ENCODE peak calls at places on chromosomes 6 and 20, in four cellular contexts. One of them, this sample, is unnamed.
A peak's percentile ranks its signal among the peaks of the same experiment; 100 is the strongest.

GRCh38 chr6:4055420-4056041 is 23.4 kb downstream of the FAM217A start:
- DNase-seq in heart left ventricle: peak; percentile 38
- DNase-seq in cardiac muscle cell: peak; percentile 71
- DNase-seq in mesenchymal stem cell: peak; percentile 84
- DNase-seq in this sample: no peak

GRCh38 chr6:150345786-150346185 is 23.0 kb upstream of the IYD start:
- DNase-seq in heart left ventricle: no peak
- DNase-seq in mesenchymal stem cell: no peak
- DNase-seq in cardiac muscle cell: no peak
- DNase-seq in this sample: no peak

GRCh38 chr6:5335020-5335419 is 73.7 kb downstream of the FARS2 start:
- DNase-seq in cardiac muscle cell: no peak
- DNase-seq in heart left ventricle: no peak
- DNase-seq in mesenchymal stem cell: no peak
- DNase-seq in this sample: no peak

GRCh38 chr6:36387440-36388303 is at the start of gene ETV7:
- DNase-seq in mesenchymal stem cell: peak; percentile 56
- DNase-seq in cardiac muscle cell: peak; percentile 30
- DNase-seq in heart left ventricle: peak; percentile 29
- DNase-seq in this sample: peak; percentile 73

GRCh38 chr20:62812907-62813200 is 4.0 kb upstream of the COL9A3 start:
- DNase-seq in heart left ventricle: no peak
- DNase-seq in mesenchymal stem cell: no peak
- DNase-seq in cardiac muscle cell: no peak
- DNase-seq in this sample: no peak

GRCh38 chr6:103870970-103871369 is 988.7 kb downstream of the HACE1 start:
- DNase-seq in mesenchymal stem cell: no peak
- DNase-seq in heart left ventricle: no peak
- DNase-seq in cardiac muscle cell: peak; percentile 21
- DNase-seq in this sample: no peak

GRCh38 chr6:89985744-89986493 is 91.7 kb downstream of the GJA10 start:
- DNase-seq in heart left ventricle: no peak
- DNase-seq in mesenchymal stem cell: peak; percentile 73
- DNase-seq in cardiac muscle cell: peak; percentile 83
- DNase-seq in this sample: no peak

GRCh38 chr6:4999586-4999985 is 4.3 kb downstream of the RPP40 start:
- DNase-seq in heart left ventricle: no peak
- DNase-seq in mesenchymal stem cell: no peak
- DNase-seq in cardiac muscle cell: no peak
- DNase-seq in this sample: no peak

GRCh38 chr20:53923745-53924369 is 146.5 kb downstream of the BCAS1 start:
- DNase-seq in mesenchymal stem cell: no peak
- DNase-seq in cardiac muscle cell: no peak
- DNase-seq in heart left ventricle: no peak
- DNase-seq in this sample: peak; percentile 51
- H3K27ac ChIP-seq in mesenchymal stem cell: no peak overlapping the region
- H3K27ac ChIP-seq in cardiac muscle cell: no peak overlapping the region
- H3K27ac ChIP-seq in heart left ventricle: no peak overlapping the region
- H3K27ac ChIP-seq in this sample: no peak overlapping the region

GRCh38 chr20:13765299-13765698 is 19.4 kb downstream of the ESF1 start:
- DNase-seq in heart left ventricle: no peak
- DNase-seq in mesenchymal stem cell: no peak
- DNase-seq in cardiac muscle cell: peak; percentile 13
- DNase-seq in this sample: no peak
- H3K27ac ChIP-seq in heart left ventricle: no peak overlapping the region
- H3K27ac ChIP-seq in mesenchymal stem cell: no peak overlapping the region
- H3K27ac ChIP-seq in cardiac muscle cell: no peak overlapping the region
- H3K27ac ChIP-seq in this sample: no peak overlapping the region

GRCh38 chr6:130065616-130066015 is 47.2 kb downstream of the L3MBTL3 start:
- DNase-seq in cardiac muscle cell: no peak
- DNase-seq in heart left ventricle: no peak
- DNase-seq in mesenchymal stem cell: peak; percentile 7
- DNase-seq in this sample: no peak
- H3K27ac ChIP-seq in cardiac muscle cell: no peak overlapping the region
- H3K27ac ChIP-seq in heart left ventricle: no peak overlapping the region
- H3K27ac ChIP-seq in mesenchymal stem cell: no peak overlapping the region
- H3K27ac ChIP-seq in this sample: no peak overlapping the region

GRCh38 chr20:43237651-43238050 is 47.9 kb upstream of the PTPRT start:
- DNase-seq in cardiac muscle cell: no peak
- DNase-seq in mesenchymal stem cell: no peak
- DNase-seq in heart left ventricle: no peak
- DNase-seq in this sample: no peak
- H3K27ac ChIP-seq in cardiac muscle cell: no peak overlapping the region
- H3K27ac ChIP-seq in mesenchymal stem cell: no peak overlapping the region
- H3K27ac ChIP-seq in heart left ventricle: no peak overlapping the region
- H3K27ac ChIP-seq in this sample: no peak overlapping the region

GRCh38 chr20:47740225-47741184 is 44.8 kb downstream of the SULF2 start:
- DNase-seq in mesenchymal stem cell: no peak
- DNase-seq in cardiac muscle cell: peak; percentile 19
- DNase-seq in heart left ventricle: peak; percentile 35
- DNase-seq in this sample: no peak
- H3K27ac ChIP-seq in mesenchymal stem cell: no peak overlapping the region
- H3K27ac ChIP-seq in cardiac muscle cell: no peak overlapping the region
- H3K27ac ChIP-seq in heart left ventricle: no peak overlapping the region
- H3K27ac ChIP-seq in this sample: no peak overlapping the region

DNA sequence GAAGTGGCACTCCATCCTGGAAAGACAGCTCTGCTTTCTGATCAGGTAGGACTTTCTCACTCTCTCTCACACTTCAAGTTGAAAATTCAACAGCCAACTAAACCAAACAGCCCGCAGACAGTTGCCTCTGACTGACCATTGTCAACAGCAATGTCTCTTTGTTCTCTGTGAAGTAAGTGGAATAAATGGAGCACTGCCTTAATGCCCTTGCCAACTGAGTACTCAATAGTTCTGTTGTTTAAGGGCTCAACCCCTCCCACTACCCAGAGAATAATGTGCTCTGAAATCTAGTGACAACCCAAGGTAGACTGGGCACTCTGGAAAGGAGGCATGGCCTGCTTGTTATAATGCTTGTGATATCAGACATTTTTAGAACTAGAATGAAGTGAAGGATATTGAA is 16.8 kb upstream of the BCLAF1 start:
- DNase-seq in heart left ventricle: no peak
- DNase-seq in cardiac muscle cell: no peak
- DNase-seq in mesenchymal stem cell: no peak
- DNase-seq in this sample: no peak
- H3K27ac ChIP-seq in heart left ventricle: no peak overlapping the region
- H3K27ac ChIP-seq in cardiac muscle cell: no peak overlapping the region
- H3K27ac ChIP-seq in mesenchymal stem cell: no peak overlapping the region
- H3K27ac ChIP-seq in this sample: no peak overlapping the region

This sample was measured in endodermal cell.